ENCODE peak calls at places on chromosomes 13 and 19, in nine cellular contexts. P is stimulated activated CD4-positive, alpha-beta T cell treated with anti-CD3 and anti-CD28 coated beads, Interleukin-1b, Interleukin-23, amount 100 ng/mL, for 24 hours; F is activated CD4-positive, alpha-beta T cell treated with anti-CD3 and anti-CD28 coated beads for 48 hours; W is GM12865; H is mucosa of descending colon; L is RCC 7860; B is AG09309; X is pancreas; N is T follicular helper cell. E is an unnamed sample.

GRCh38 chr19:1945899-1946298 is 4.9 kb downstream of the CSNK1G2 start:
- DNase-seq in P (no peak), F (peak; percentile 48), W (no peak), H (peak; percentile 67), L (no peak), B (no peak), X (peak; percentile 69), N (peak; percentile 27), E (no peak)

GRCh38 chr13:112947796-112948195 is 21.2 kb upstream of the MCF2L start:
- DNase-seq in P (no peak), F (no peak), W (no peak), H (no peak), L (no peak), B (no peak), X (no peak), N (no peak), E (no peak)

GRCh38 chr13:73657821-73658540 is 476.2 kb downstream of the KLF12 start:
- DNase-seq in P (no peak), F (no peak), W (no peak), H (no peak), L (no peak), B (no peak), X (no peak), N (no peak), E (no peak)

GRCh38 chr19:35856546-35857149 is at the start of gene KIRREL2:
- DNase-seq in P (peak; percentile 14), F (peak; percentile 35), W (no peak), H (no peak), L (no peak), B (no peak), X (peak; percentile 89), N (no peak), E (no peak)

GRCh38 chr13:102220681-102221228 is 181.1 kb downstream of the FGF14 start:
- DNase-seq in P (no peak), F (no peak), W (no peak), H (no peak), L (no peak), B (no peak), X (no peak), N (no peak), E (no peak)

GRCh38 chr19:11480927-11481776 is at the start of gene ELAVL3:
- DNase-seq in P (no peak), F (peak; percentile 20), W (no peak), H (no peak), L (no peak), B (no peak), X (peak; percentile 51), N (no peak), E (no peak)

GRCh38 chr19:51064534-51065220 is at the start of gene KLK13:
- DNase-seq in P (no peak), F (no peak), W (no peak), H (peak; percentile 27), L (no peak), B (no peak), X (peak; percentile 89), N (no peak), E (no peak)

GRCh38 chr19:3196933-3197205 is 11.1 kb downstream of the NCLN start:
- DNase-seq in P (no peak), F (no peak), W (no peak), H (no peak), L (no peak), B (no peak), X (no peak), N (no peak), E (no peak)

GRCh38 chr19:46225558-46226004 is 4.0 kb upstream of the IGFL1 start:
- DNase-seq in P (no peak), F (no peak), W (peak; percentile 4), H (no peak), L (no peak), B (no peak), X (no peak), N (no peak), E (no peak)

GRCh38 chr19:10289167-10289835 is 451 bp upstream of the ICAM5 start:
- DNase-seq in P (no peak), F (peak; percentile 85), W (peak; percentile 91), H (peak; percentile 59), L (no peak), B (no peak), X (no peak), N (peak; percentile 46), E (peak; percentile 96)

GRCh38 chr19:49851456-49852259 is 699 bp downstream of the PTOV1 start:
- DNase-seq in P (no peak), F (no peak), W (no peak), H (peak; percentile 66), L (no peak), B (no peak), X (peak; percentile 85), N (no peak), E (peak; percentile 40)

GRCh38 chr19:23817519-23817918 is 58.8 kb upstream of the ZNF681 start:
- DNase-seq in P (no peak), F (peak; percentile 56), W (peak; percentile 19), H (peak; percentile 52), L (no peak), B (no peak), X (no peak), N (peak; percentile 30), E (peak; percentile 83)

GRCh38 chr19:5232798-5233505 is 107.7 kb downstream of the PTPRS start:
- DNase-seq in P (no peak), F (peak; percentile 11), W (no peak), H (no peak), L (no peak), B (no peak), X (peak; percentile 64), N (no peak), E (no peak)

GRCh38 chr13:73168226-73168992 is 109.6 kb downstream of the KLF5 start:
- DNase-seq in P (no peak), F (no peak), W (no peak), H (no peak), L (no peak), B (no peak), X (no peak), N (no peak), E (no peak)

GRCh38 chr13:49466240-49466914 is 22.3 kb downstream of the SETDB2 start:
- DNase-seq in P (no peak), F (no peak), W (no peak), H (no peak), L (no peak), B (no peak), X (no peak), N (no peak), E (no peak)

GRCh38 chr19:4061683-4062575 is 4.8 kb downstream of the ZBTB7A start:
- DNase-seq in P (no peak), F (no peak), W (no peak), H (peak; percentile 89), L (no peak), B (no peak), X (peak; percentile 91), N (no peak), E (peak; percentile 37)

GRCh38 chr19:6061420-6062130 is 48.7 kb downstream of the RFX2 start:
- DNase-seq in P (no peak), F (no peak), W (no peak), H (peak; percentile 58), L (no peak), B (no peak), X (no peak), N (no peak), E (no peak)

GRCh38 chr19:10612515-10613119 is 12.7 kb upstream of the SLC44A2 start:
- DNase-seq in P (no peak), F (no peak), W (no peak), H (peak; percentile 67), L (no peak), B (no peak), X (peak; percentile 97), N (no peak), E (no peak)

GRCh38 chr13:93476175-93476574 is 249.6 kb downstream of the GPC6 start:
- DNase-seq in P (no peak), F (no peak), W (no peak), H (no peak), L (no peak), B (peak; percentile 80), X (no peak), N (no peak), E (no peak)

GRCh38 chr13:47175172-47175806 is 278.4 kb upstream of the HTR2A start:
- DNase-seq in P (no peak), F (no peak), W (no peak), H (no peak), L (no peak), B (peak; percentile 50), X (no peak), N (no peak), E (no peak)

GRCh38 chr13:44710576-44710975 is 134.4 kb upstream of the TSC22D1 start:
- DNase-seq in P (peak; percentile 21), F (peak; percentile 55), W (peak; percentile 58), H (no peak), L (peak; percentile 86), B (peak; percentile 72), X (no peak), N (no peak), E (no peak)

GRCh38 chr13:93254775-93255174 is 28.2 kb downstream of the GPC6 start:
- DNase-seq in P (no peak), F (no peak), W (no peak), H (no peak), L (peak; percentile 26), B (no peak), X (no peak), N (no peak), E (no peak)

GRCh38 chr13:75705395-75705794 is 69.3 kb downstream of the LMO7 start:
- DNase-seq in P (no peak), F (no peak), W (no peak), H (no peak), L (peak; percentile 13), B (peak; percentile 49), X (no peak), N (no peak), E (no peak)

GRCh38 chr13:99860736-99861135 is 110.8 kb downstream of the ZIC5 start:
- DNase-seq in P (no peak), F (no peak), W (no peak), H (no peak), L (no peak), B (no peak), X (no peak), N (no peak), E (no peak)

GRCh38 chr13:90311929-90312328 is 1035.6 kb upstream of the MIR17HG start:
- DNase-seq in P (no peak), F (no peak), W (no peak), H (no peak), L (no peak), B (no peak), X (no peak), N (no peak), E (no peak)

GRCh38 chr13:96141032-96141431 is 51.1 kb downstream of the HS6ST3 start:
- DNase-seq in P (no peak), F (no peak), W (peak; percentile 11), H (no peak), L (no peak), B (no peak), X (no peak), N (no peak), E (no peak)

GRCh38 chr13:50617134-50617721 is 226.3 kb downstream of the DLEU7 start:
- DNase-seq in P (no peak), F (no peak), W (no peak), H (no peak), L (peak; percentile 84), B (peak; percentile 96), X (no peak), N (no peak), E (no peak)

GRCh38 chr19:3346677-3347353 is 19.6 kb upstream of the NFIC start:
- DNase-seq in P (no peak), F (no peak), W (no peak), H (peak; percentile 72), L (no peak), B (no peak), X (peak; percentile 96), N (no peak), E (no peak)

GRCh38 chr13:113756441-113757097 is 2.5 kb upstream of the TMEM255B start:
- DNase-seq in P (no peak), F (no peak), W (no peak), H (no peak), L (no peak), B (no peak), X (no peak), N (no peak), E (no peak)

GRCh38 chr19:33329060-33329459 is 26.7 kb upstream of the CEBPA start:
- DNase-seq in P (no peak), F (no peak), W (no peak), H (no peak), L (no peak), B (no peak), X (no peak), N (no peak), E (no peak)

GRCh38 chr19:50352242-50352641 is 13.2 kb downstream of the NAPSA start:
- DNase-seq in P (no peak), F (no peak), W (no peak), H (no peak), L (no peak), B (no peak), X (no peak), N (no peak), E (no peak)